ENCODE peak calls at places on chromosomes 12 and 14, in four cellular contexts. B is cardiac muscle cell; T is naive thymus-derived CD4-positive, alpha-beta T cell; S is mucosa of descending colon. E is an unnamed sample.

GRCh38 chr14:70894868-70895267 is 12.4 kb upstream of the PCNX1 start:
- DNase-seq in S (no peak), B (no peak), T (no peak), E (no peak)

GRCh38 chr14:96057738-96058137 is 18.6 kb downstream of the C14orf132 start:
- DNase-seq in B (no peak), T (no peak), S (no peak), E (no peak)

GRCh38 chr14:85731198-85731597 is 201.3 kb downstream of the FLRT2 start:
- DNase-seq in T (no peak), B (peak), S (no peak), E (no peak)

GRCh38 chr14:54785111-54785777 is 117.4 kb downstream of the GCH1 start:
- DNase-seq in T (no peak), B (no peak), S (no peak), E (no peak)

GRCh38 chr12:129169928-129170327 is 316.6 kb downstream of the GLT1D1 start:
- DNase-seq in S (peak), B (no peak), T (no peak), E (no peak)

GRCh38 chr12:127640181-127640886 is 626.6 kb upstream of the TMEM132C start:
- DNase-seq in S (no peak), B (no peak), T (no peak), E (no peak)

GRCh38 chr14:67187210-67187609 is 2.0 kb upstream of the GARIN2 start:
- DNase-seq in B (peak), T (no peak), S (no peak), E (no peak)

GRCh38 chr12:52004042-52004648 is 2.6 kb upstream of the TAMALIN start:
- DNase-seq in T (no peak), B (peak), S (peak), E (no peak)

GRCh38 chr12:88111074-88111652 is 30.7 kb downstream of the CEP290 start:
- DNase-seq in T (no peak), S (no peak), B (peak), E (peak)

GRCh38 chr12:52230364-52231281 is 2.4 kb upstream of the KRT7 start:
- DNase-seq in B (peak), S (no peak), T (no peak), E (no peak)

GRCh38 chr12:46921754-46922113 is 95.9 kb upstream of the SLC38A4 start:
- DNase-seq in T (no peak), B (peak), S (no peak), E (no peak)

GRCh38 chr12:75170786-75171185 is 38.9 kb downstream of the KCNC2 start:
- DNase-seq in S (no peak), T (no peak), B (no peak), E (no peak)

GRCh38 chr12:57523706-57524614 is 1.3 kb downstream of the MBD6 start:
- DNase-seq in B (no peak), S (no peak), T (no peak), E (no peak)

GRCh38 chr12:86838709-86839108 is 582.5 kb upstream of the MGAT4C start:
- DNase-seq in B (peak), T (no peak), S (no peak), E (no peak)

GRCh38 chr12:76864791-76865400 is 13.9 kb downstream of the CSRP2 start:
- DNase-seq in T (no peak), S (no peak), B (no peak), E (no peak)

GRCh38 chr14:83140756-83141155 is 1607.1 kb upstream of the SEL1L start:
- DNase-seq in T (no peak), B (no peak), S (no peak), E (no peak)

GRCh38 chr14:50520947-50521815 is 11.2 kb downstream of the MAP4K5 start:
- DNase-seq in S (no peak), B (peak), T (no peak), E (no peak)

GRCh38 chr12:6771091-6771495 is 1.2 kb upstream of the LAG3 start:
- DNase-seq in S (no peak), B (no peak), T (no peak), E (no peak)

GRCh38 chr14:81211844-81212243 is 8.9 kb downstream of the GTF2A1 start:
- DNase-seq in S (no peak), B (peak), T (no peak), E (no peak)

GRCh38 chr12:77124767-77125166 is 59.4 kb upstream of the E2F7 start:
- DNase-seq in S (no peak), B (peak), T (no peak), E (no peak)

GRCh38 chr14:45198551-45198950 is 54.5 kb downstream of the MIS18BP1 start:
- DNase-seq in B (peak), T (no peak), S (no peak), E (no peak)

GRCh38 chr14:105411985-105412767 is 7.5 kb upstream of the MTA1 start:
- DNase-seq in S (no peak), T (no peak), B (no peak), E (no peak)

GRCh38 chr14:38884109-38884508 is 218.9 kb downstream of the SEC23A start:
- DNase-seq in S (no peak), B (no peak), T (no peak), E (no peak)

GRCh38 chr12:32145096-32145495 is 38.4 kb downstream of the BICD1 start:
- DNase-seq in B (no peak), S (no peak), T (no peak), E (no peak)
- H3K4me3 ChIP-seq in B (no peak), S (no peak), T (no peak), E (no peak)

DNA sequence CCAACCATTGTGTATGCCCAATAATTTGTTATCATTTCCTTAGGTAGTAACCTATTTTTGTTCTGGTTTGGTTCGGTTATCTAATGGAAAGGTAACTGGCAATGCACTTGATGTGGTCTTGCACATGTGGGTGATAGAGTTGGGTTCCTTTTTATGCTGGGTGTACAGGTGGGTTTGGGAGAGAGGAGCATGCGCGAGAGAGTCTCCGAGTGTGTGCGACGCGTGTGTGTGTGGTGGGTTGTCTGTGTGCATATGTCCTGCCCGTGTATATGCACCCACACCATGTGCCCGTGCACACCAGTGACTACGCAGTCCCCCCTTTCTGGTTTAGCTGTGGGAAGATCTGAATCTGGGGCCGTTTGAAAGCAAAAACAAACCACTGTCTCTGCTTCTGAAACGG is 102.6 kb upstream of the FKBP4 start:
- DNase-seq in T (no peak), S (no peak), B (no peak), E (no peak)
- H3K4me3 ChIP-seq in T (peak), S (no peak), B (no peak), E (no peak)

GRCh38 chr14:31926123-31926522 is 151.0 kb upstream of the ARHGAP5 start:
- DNase-seq in B (peak), T (no peak), S (no peak), E (no peak)

GRCh38 chr14:31926652-31927347 is 150.3 kb upstream of the ARHGAP5 start:
- DNase-seq in T (no peak), B (no peak), S (no peak), E (no peak)

GRCh38 chr14:31930493-31931225 is 146.4 kb upstream of the ARHGAP5 start:
- DNase-seq in T (no peak), S (no peak), B (no peak), E (no peak)

GRCh38 chr14:31930070-31930469 is 147.0 kb upstream of the ARHGAP5 start:
- DNase-seq in S (no peak), T (no peak), B (no peak), E (no peak)

DNA sequence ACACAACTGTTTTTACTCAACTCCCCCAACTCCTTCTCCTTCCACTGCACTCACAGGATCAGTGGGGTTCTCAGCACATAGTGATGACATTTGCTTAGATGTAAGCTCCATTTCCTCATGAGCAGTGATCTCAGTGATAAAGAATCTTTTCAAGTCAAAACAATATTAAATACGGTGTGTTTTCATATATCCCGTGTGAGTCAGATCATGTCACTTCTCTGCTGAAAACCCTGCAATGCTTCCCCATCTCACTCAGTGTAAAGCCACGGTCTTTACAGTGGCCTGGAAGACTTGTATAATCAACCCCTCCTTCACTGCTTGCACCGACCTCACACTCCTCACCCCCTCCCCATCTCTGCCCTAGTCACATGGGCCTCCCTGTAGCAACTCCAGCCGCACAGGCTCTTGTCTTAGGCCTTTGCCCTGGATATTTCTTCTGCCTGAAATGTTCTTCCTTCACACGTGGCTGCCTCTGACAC is 149.7 kb upstream of the ARHGAP5 start:
- DNase-seq in T (no peak), B (peak), S (no peak), E (no peak)
- H3K4me3 ChIP-seq in T (no peak), B (no peak), S (no peak), E (no peak)

GRCh38 chr12:53755451-53756290 is 3.9 kb upstream of the CISTR start:
- DNase-seq in S (no peak), B (no peak), T (no peak), E (no peak)

GRCh38 chr12:53758081-53758769 is 6.4 kb upstream of the CISTR start:
- DNase-seq in B (no peak), T (no peak), S (no peak), E (no peak)

GRCh38 chr12:53759261-53759660 is 7.5 kb upstream of the CISTR start:
- DNase-seq in T (no peak), S (no peak), B (no peak), E (no peak)

GRCh38 chr12:53756300-53757094 is 4.7 kb upstream of the CISTR start:
- DNase-seq in S (no peak), B (no peak), T (no peak), E (no peak)

DNA sequence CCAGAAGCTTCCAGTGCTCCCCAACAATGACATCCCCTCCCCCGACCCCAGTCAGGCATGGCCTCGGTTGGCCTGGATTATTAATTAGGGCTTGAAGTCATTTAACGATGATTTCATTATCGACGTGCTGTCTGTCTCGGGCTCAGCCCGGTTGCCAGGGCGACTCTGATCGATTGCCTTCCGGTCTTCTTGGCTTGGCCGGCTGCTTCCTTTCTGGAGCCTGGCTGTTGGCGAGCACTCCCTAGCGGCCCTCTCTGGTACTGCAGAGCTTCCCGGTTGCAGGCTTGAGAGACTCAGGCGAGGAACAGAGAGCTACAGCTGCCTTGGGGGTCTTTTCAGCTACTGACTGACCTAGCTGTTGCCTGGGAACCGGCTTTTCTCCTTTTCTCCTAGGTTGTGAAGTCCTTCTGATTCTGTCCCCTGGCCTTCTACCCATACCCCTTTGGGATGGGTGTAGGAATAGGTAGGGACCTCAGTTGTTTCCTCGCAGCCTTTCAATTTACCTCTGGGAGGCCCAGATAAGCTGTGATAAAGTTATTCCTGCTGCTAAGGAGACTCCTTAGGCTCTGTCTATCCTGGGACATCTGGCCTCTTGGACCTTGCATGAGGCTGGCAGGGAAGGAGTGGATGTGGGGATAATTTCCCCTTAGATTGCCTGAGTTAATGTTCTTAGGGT is 5.5 kb upstream of the CISTR start:
- DNase-seq in B (peak), T (peak), S (peak), E (no peak)
- H3K4me3 ChIP-seq in B (no peak), T (peak), S (no peak), E (no peak)

DNA sequence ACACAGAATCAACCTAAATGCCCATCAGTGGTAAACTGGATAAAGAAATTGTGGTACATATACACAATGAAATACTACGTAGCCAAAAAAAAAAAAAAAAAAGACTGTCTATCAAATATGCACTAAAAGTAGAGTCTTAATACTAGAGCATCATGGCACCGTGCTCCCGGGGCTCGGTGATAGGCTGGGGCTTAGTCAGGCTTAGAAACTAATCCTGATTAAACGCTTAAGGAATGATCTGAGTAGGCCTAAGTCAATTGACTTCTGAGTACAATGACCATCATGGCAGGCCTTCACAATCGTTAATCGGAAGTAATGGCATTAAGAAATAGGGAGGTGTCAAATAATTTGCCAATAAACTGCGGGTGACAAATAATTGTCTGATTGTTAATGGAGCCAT is 9.7 kb downstream of the PLBD1 start:
- DNase-seq in B (no peak), S (no peak), T (no peak), E (no peak)
- H3K4me3 ChIP-seq in B (no peak), S (no peak), T (no peak), E (no peak)

GRCh38 chr14:69398818-69399210 is 322 bp downstream of the SLC39A9 start:
- DNase-seq in S (no peak), T (no peak), B (no peak), E (no peak)

GRCh38 chr14:69400154-69400553 is 1.7 kb downstream of the SLC39A9 start:
- DNase-seq in B (no peak), S (no peak), T (no peak), E (no peak)

GRCh38 chr14:69398053-69398817 is at the start of the genes ERH and SLC39A9:
- DNase-seq in S (peak), B (peak), T (peak), E (peak)

GRCh38 chr14:69395929-69396328 is 2.2 kb downstream of the ERH start:
- DNase-seq in B (no peak), T (no peak), S (no peak), E (no peak)

DNA sequence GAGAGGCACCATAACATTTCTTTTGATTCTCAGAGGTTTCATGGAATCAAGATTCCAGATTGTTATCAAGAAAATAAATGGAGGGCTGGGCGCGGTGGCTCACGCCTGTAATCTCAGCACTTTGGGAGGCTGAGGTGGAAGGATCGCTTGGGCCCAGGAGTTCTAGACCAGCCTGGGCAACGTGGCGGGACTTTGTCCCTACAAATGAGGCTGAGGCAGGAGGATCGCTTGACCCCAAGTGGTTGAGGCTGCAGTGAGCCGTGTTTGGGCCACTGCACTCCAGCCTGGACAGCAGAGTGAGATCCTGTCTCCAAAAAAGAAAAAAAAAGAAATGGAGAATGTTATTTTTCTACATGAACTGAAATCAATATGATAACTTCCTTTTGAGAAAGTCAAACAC is 1.3 kb downstream of the SLC39A9 start:
- DNase-seq in T (no peak), B (no peak), S (no peak), E (no peak)
- H3K4me3 ChIP-seq in T (peak), B (peak), S (no peak), E (peak)

DNA sequence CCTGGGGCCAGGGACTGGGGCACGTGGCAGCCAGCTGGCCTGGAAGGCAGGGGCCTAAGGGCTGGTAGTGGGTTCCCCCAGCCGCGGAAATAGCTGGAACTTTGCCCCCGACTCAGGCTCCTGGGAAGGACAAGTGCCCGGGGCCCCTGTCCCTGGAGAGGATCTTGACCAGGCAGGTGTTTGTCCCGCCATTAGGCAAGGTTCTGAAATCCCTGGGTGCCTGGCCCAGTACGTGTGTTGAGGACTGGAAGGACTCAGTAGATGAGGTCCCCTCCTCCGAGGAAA is 94.2 kb downstream of the B4GALNT3 start:
- DNase-seq in B (no peak), T (no peak), S (peak), E (no peak)
- H3K4me3 ChIP-seq in B (no peak), T (peak), S (no peak), E (no peak)

E was measured in LNCaP clone FGC.